ENCODE peak calls at places on chromosomes 5 and 9, in six cellular contexts. I, D, P, M, N and O are unnamed samples.
A peak's percentile ranks its signal among the peaks of the same experiment; 100 is the strongest.

GRCh38 chr5:138844812-138845513 is 30.2 kb downstream of the LRRTM2 start:
- DNase-seq in I (no peak), D (no peak), P (no peak), M (no peak), N (no peak), O (no peak)

GRCh38 chr5:110768138-110768845 is 29.5 kb downstream of the SLC25A46 start:
- DNase-seq in I (no peak), D (no peak), P (no peak), M (no peak), N (no peak), O (no peak)

GRCh38 chr5:142753114-142753764 is 16.9 kb upstream of the ARHGAP26 start:
- DNase-seq in I (peak; percentile 19), D (peak; percentile 50), P (no peak), M (no peak), N (no peak), O (peak; percentile 97)

GRCh38 chr5:136516617-136517016 is 151.3 kb upstream of the TRPC7 start:
- DNase-seq in I (no peak), D (no peak), P (no peak), M (no peak), N (no peak), O (no peak)

GRCh38 chr5:107601076-107601475 is 69.7 kb downstream of the EFNA5 start:
- DNase-seq in I (no peak), D (no peak), P (no peak), M (no peak), N (no peak), O (no peak)

GRCh38 chr9:123349691-123350480 is 6.1 kb upstream of the CRB2 start:
- DNase-seq in I (peak; percentile 46), D (no peak), P (peak; percentile 83), M (peak; percentile 40), N (peak; percentile 15), O (peak; percentile 63)

GRCh38 chr9:134190232-134191121 is 26.1 kb upstream of the RNU6ATAC start:
- DNase-seq in I (no peak), D (no peak), P (no peak), M (no peak), N (no peak), O (peak; percentile 2)

GRCh38 chr5:55823151-55823796 is 27.9 kb upstream of the IL31RA start:
- DNase-seq in I (no peak), D (no peak), P (no peak), M (no peak), N (no peak), O (no peak)

GRCh38 chr5:37735649-37736347 is 104.0 kb downstream of the GDNF start:
- DNase-seq in I (no peak), D (peak; percentile 15), P (no peak), M (no peak), N (no peak), O (no peak)

GRCh38 chr5:102959055-102959454 is 160.9 kb downstream of the GIN1 start:
- DNase-seq in I (no peak), D (no peak), P (no peak), M (no peak), N (no peak), O (no peak)

GRCh38 chr5:134554319-134555222 is 29.1 kb downstream of the JADE2 start:
- DNase-seq in I (no peak), D (no peak), P (peak; percentile 77), M (no peak), N (peak; percentile 35), O (peak; percentile 91)

GRCh38 chr5:102720954-102721353 is 34.2 kb upstream of the PAM start:
- DNase-seq in I (no peak), D (no peak), P (no peak), M (no peak), N (no peak), O (no peak)

GRCh38 chr9:35070823-35071813 is 1.3 kb downstream of the VCP start:
- DNase-seq in I (no peak), D (no peak), P (peak; percentile 31), M (no peak), N (no peak), O (peak; percentile 50)

GRCh38 chr5:137286025-137286610 is 213.0 kb downstream of the SPOCK1 start:
- DNase-seq in I (no peak), D (no peak), P (no peak), M (no peak), N (no peak), O (no peak)

GRCh38 chr9:90916147-90916734 is 114.6 kb downstream of the SYK start:
- DNase-seq in I (no peak), D (no peak), P (no peak), M (no peak), N (no peak), O (no peak)

GRCh38 chr9:1050125-1050895 is at the start of gene DMRT2:
- DNase-seq in I (peak; percentile 18), D (peak; percentile 87), P (no peak), M (no peak), N (no peak), O (peak; percentile 90)

GRCh38 chr5:138725885-138726457 is 27.3 kb upstream of the CTNNA1 start:
- DNase-seq in I (no peak), D (no peak), P (no peak), M (no peak), N (no peak), O (peak; percentile 12)

GRCh38 chr5:95808686-95809413 is 13.7 kb downstream of the GLRX start:
- DNase-seq in I (no peak), D (no peak), P (peak; percentile 91), M (no peak), N (peak; percentile 58), O (peak; percentile 21)

GRCh38 chr9:95009459-95009858 is 283.0 kb downstream of the AOPEP start:
- DNase-seq in I (no peak), D (no peak), P (no peak), M (no peak), N (no peak), O (no peak)

GRCh38 chr9:32384364-32385134 is at the start of gene ACO1:
- DNase-seq in I (peak; percentile 88), D (peak; percentile 95), P (peak; percentile 94), M (peak; percentile 64), N (peak; percentile 72), O (peak; percentile 92)

GRCh38 chr5:78621269-78621871 is 27.2 kb downstream of the LHFPL2 start:
- DNase-seq in I (no peak), D (no peak), P (no peak), M (no peak), N (no peak), O (no peak)

GRCh38 chr9:106708147-106708838 is 154.7 kb upstream of the ZNF462 start:
- DNase-seq in I (no peak), D (no peak), P (no peak), M (no peak), N (no peak), O (no peak)

GRCh38 chr5:57751710-57752109 is 269.1 kb upstream of the ACTBL2 start:
- DNase-seq in I (no peak), D (no peak), P (no peak), M (no peak), N (no peak), O (no peak)

GRCh38 chr9:87677776-87678587 is 47.9 kb upstream of the CTSL start:
- DNase-seq in I (no peak), D (no peak), P (no peak), M (no peak), N (no peak), O (no peak)

GRCh38 chr5:30438785-30439184 is 754.7 kb upstream of the CDH6 start:
- DNase-seq in I (no peak), D (no peak), P (no peak), M (no peak), N (no peak), O (no peak)

GRCh38 chr9:72041369-72041768 is 19.0 kb downstream of the C9orf57 start:
- DNase-seq in I (no peak), D (no peak), P (no peak), M (no peak), N (no peak), O (no peak)

GRCh38 chr9:68851657-68852056 is 146.6 kb downstream of the PIP5K1B start:
- DNase-seq in I (no peak), D (no peak), P (no peak), M (no peak), N (no peak), O (no peak)

GRCh38 chr9:81557452-81557956 is 131.8 kb downstream of the TLE1 start:
- DNase-seq in I (no peak), D (no peak), P (no peak), M (no peak), N (no peak), O (no peak)

GRCh38 chr5:58937031-58937681 is 354.3 kb downstream of the RAB3C start:
- DNase-seq in I (no peak), D (no peak), P (no peak), M (no peak), N (no peak), O (no peak)

GRCh38 chr5:125823572-125823971 is 599.6 kb upstream of the GRAMD2B start:
- DNase-seq in I (no peak), D (no peak), P (no peak), M (no peak), N (no peak), O (no peak)

GRCh38 chr5:135317286-135317685 is 81.7 kb downstream of the MACROH2A1 start:
- DNase-seq in I (no peak), D (no peak), P (no peak), M (no peak), N (no peak), O (no peak)

GRCh38 chr5:59712836-59713487 is 180.6 kb downstream of the PDE4D start:
- DNase-seq in I (no peak), D (no peak), P (peak; percentile 37), M (no peak), N (no peak), O (no peak)

GRCh38 chr5:170336065-170336464 is 38.5 kb upstream of the LCP2 start:
- DNase-seq in I (no peak), D (no peak), P (no peak), M (no peak), N (no peak), O (no peak)

GRCh38 chr9:99466104-99466503 is 244.0 kb downstream of the SEC61B start:
- DNase-seq in I (no peak), D (no peak), P (no peak), M (no peak), N (no peak), O (no peak)

GRCh38 chr9:22033012-22033630 is 24.0 kb upstream of the CDKN2B start:
- DNase-seq in I (no peak), D (no peak), P (no peak), M (no peak), N (no peak), O (no peak)

GRCh38 chr5:159775890-159776289 is 140.4 kb upstream of the ADRA1B start:
- DNase-seq in I (no peak), D (no peak), P (no peak), M (no peak), N (no peak), O (no peak)

GRCh38 chr5:1806974-1807373 is 5.8 kb downstream of the NDUFS6 start:
- DNase-seq in I (no peak), D (no peak), P (no peak), M (no peak), N (no peak), O (no peak)

GRCh38 chr9:126152622-126153362 is 173.8 kb upstream of the MVB12B start:
- DNase-seq in I (no peak), D (no peak), P (no peak), M (no peak), N (no peak), O (no peak)

GRCh38 chr9:129481824-129482511 is 138.9 kb downstream of the C9orf50 start:
- DNase-seq in I (peak; percentile 47), D (no peak), P (no peak), M (no peak), N (no peak), O (peak; percentile 48)